ENCODE peak calls at places on chromosomes 4 and X, in four cellular contexts. One of them, this sample, is unnamed.

GRCh38 chr4:42655921-42656735 is 777 bp downstream of the ATP8A1 start:
- DNase-seq in endothelial cell of umbilical vein: peak; percentile 36
- DNase-seq in cardiac muscle cell: no peak
- DNase-seq in uterus: peak; percentile 22
- DNase-seq in this sample: peak; percentile 42

GRCh38 chrX:3191821-3192220 is 150.6 kb downstream of the ARSF start:
- DNase-seq in endothelial cell of umbilical vein: no peak
- DNase-seq in cardiac muscle cell: no peak
- DNase-seq in uterus: no peak
- DNase-seq in this sample: no peak

GRCh38 chrX:48903290-48903689 is 5.6 kb downstream of the PQBP1 start:
- DNase-seq in uterus: no peak
- DNase-seq in cardiac muscle cell: no peak
- DNase-seq in endothelial cell of umbilical vein: no peak
- DNase-seq in this sample: no peak

GRCh38 chr4:53644607-53645006 is 53.3 kb upstream of the LNX1 start:
- DNase-seq in uterus: no peak
- DNase-seq in cardiac muscle cell: no peak
- DNase-seq in endothelial cell of umbilical vein: no peak
- DNase-seq in this sample: no peak

GRCh38 chr4:163536101-163536500 is 41.6 kb downstream of the TMA16 start:
- DNase-seq in endothelial cell of umbilical vein: no peak
- DNase-seq in cardiac muscle cell: peak; percentile 9
- DNase-seq in uterus: no peak
- DNase-seq in this sample: no peak

GRCh38 chr4:165493359-165493758 is 114.6 kb downstream of the CPE start:
- DNase-seq in cardiac muscle cell: peak; percentile 88
- DNase-seq in endothelial cell of umbilical vein: peak; percentile 64
- DNase-seq in uterus: peak; percentile 43
- DNase-seq in this sample: peak; percentile 51

GRCh38 chr4:87884976-87885574 is 52.3 kb downstream of the MEPE start:
- DNase-seq in uterus: no peak
- DNase-seq in endothelial cell of umbilical vein: no peak
- DNase-seq in cardiac muscle cell: no peak
- DNase-seq in this sample: no peak

GRCh38 chrX:119954374-119954773 is 10.8 kb upstream of the NKAP start:
- DNase-seq in endothelial cell of umbilical vein: no peak
- DNase-seq in uterus: no peak
- DNase-seq in cardiac muscle cell: no peak
- DNase-seq in this sample: no peak

GRCh38 chr4:137509855-137510282 is 22.4 kb downstream of the PCDH18 start:
- DNase-seq in cardiac muscle cell: peak; percentile 54
- DNase-seq in uterus: no peak
- DNase-seq in endothelial cell of umbilical vein: no peak
- DNase-seq in this sample: no peak

GRCh38 chr4:137510866-137511265 is 21.4 kb downstream of the PCDH18 start:
- DNase-seq in endothelial cell of umbilical vein: peak; percentile 73
- DNase-seq in uterus: peak; percentile 39
- DNase-seq in cardiac muscle cell: peak; percentile 97
- DNase-seq in this sample: no peak

GRCh38 chr4:137519406-137519805 is 12.9 kb downstream of the PCDH18 start:
- DNase-seq in uterus: no peak
- DNase-seq in cardiac muscle cell: peak; percentile 67
- DNase-seq in endothelial cell of umbilical vein: peak; percentile 89
- DNase-seq in this sample: no peak

GRCh38 chr4:137514401-137515116 is 17.7 kb downstream of the PCDH18 start:
- DNase-seq in cardiac muscle cell: no peak
- DNase-seq in endothelial cell of umbilical vein: no peak
- DNase-seq in uterus: no peak
- DNase-seq in this sample: no peak
- H3K4me1 ChIP-seq in cardiac muscle cell: no peaks in the 10 kb centered on the region
- H3K4me1 ChIP-seq in endothelial cell of umbilical vein: peaks cover 11% of the 10 kb centered on the region
- H3K4me1 ChIP-seq in uterus: peaks cover 4% of the 10 kb centered on the region
- H3K4me1 ChIP-seq in this sample: no peaks in the 10 kb centered on the region

GRCh38 chr4:185774076-185774731 is 37.8 kb downstream of the SORBS2 start:
- DNase-seq in uterus: no peak
- DNase-seq in cardiac muscle cell: no peak
- DNase-seq in endothelial cell of umbilical vein: peak; percentile 53
- DNase-seq in this sample: no peak
- H3K4me3 ChIP-seq in uterus: peak overlapping the region; percentile 5
- H3K4me3 ChIP-seq in cardiac muscle cell: peak overlapping the region; percentile 60
- H3K4me3 ChIP-seq in endothelial cell of umbilical vein: peak overlapping the region; percentile 50
- H3K4me3 ChIP-seq in this sample: peak overlapping the region; percentile 43

GRCh38 chr4:177005801-177006230 is 213.1 kb upstream of the VEGFC start:
- DNase-seq in uterus: no peak
- DNase-seq in endothelial cell of umbilical vein: peak; percentile 41
- DNase-seq in cardiac muscle cell: peak; percentile 65
- DNase-seq in this sample: no peak
- H3K27ac ChIP-seq in uterus: no peak overlapping the region
- H3K27ac ChIP-seq in endothelial cell of umbilical vein: peak overlapping the region; percentile 45
- H3K27ac ChIP-seq in cardiac muscle cell: no peak overlapping the region
- H3K27ac ChIP-seq in this sample: no peak overlapping the region

DNA sequence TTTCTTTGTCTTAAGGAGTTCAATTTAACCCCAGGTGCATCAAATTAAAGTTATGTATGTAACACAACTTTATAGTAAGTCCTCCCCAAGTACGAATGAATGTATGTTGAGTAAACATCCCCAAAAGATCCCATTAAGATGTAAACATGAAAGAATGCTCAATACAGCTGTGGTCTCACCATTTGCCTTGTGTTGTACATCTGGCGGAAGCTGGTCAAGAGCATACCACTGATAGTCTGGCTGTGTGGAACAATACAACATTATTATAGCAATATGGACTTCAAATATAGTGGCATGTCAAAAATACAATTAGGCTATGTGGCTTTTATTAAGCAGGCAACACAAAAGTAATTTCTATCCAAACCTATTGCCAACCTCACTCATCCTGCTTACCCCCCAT is 25.7 kb downstream of the TNIP3 start:
- DNase-seq in endothelial cell of umbilical vein: no peak
- DNase-seq in uterus: no peak
- DNase-seq in cardiac muscle cell: no peak
- DNase-seq in this sample: no peak
- H3K4me1 ChIP-seq in endothelial cell of umbilical vein: peaks cover 10% of the 10 kb centered on the region
- H3K4me1 ChIP-seq in uterus: no peaks in the 10 kb centered on the region
- H3K4me1 ChIP-seq in cardiac muscle cell: no peaks in the 10 kb centered on the region
- H3K4me1 ChIP-seq in this sample: no peaks in the 10 kb centered on the region

GRCh38 chr4:8353158-8353495 is 83.6 kb downstream of the HTRA3 start:
- DNase-seq in endothelial cell of umbilical vein: no peak
- DNase-seq in cardiac muscle cell: no peak
- DNase-seq in uterus: peak; percentile 14
- DNase-seq in this sample: no peak
- H3K4me3 ChIP-seq in endothelial cell of umbilical vein: no peak overlapping the region
- H3K4me3 ChIP-seq in cardiac muscle cell: no peak overlapping the region
- H3K4me3 ChIP-seq in uterus: no peak overlapping the region
- H3K4me3 ChIP-seq in this sample: no peak overlapping the region

GRCh38 chr4:74420863-74421262 is 24.1 kb upstream of the AREG start:
- DNase-seq in cardiac muscle cell: no peak
- DNase-seq in endothelial cell of umbilical vein: no peak
- DNase-seq in uterus: no peak
- DNase-seq in this sample: no peak
- H3K27ac ChIP-seq in cardiac muscle cell: no peak overlapping the region
- H3K27ac ChIP-seq in endothelial cell of umbilical vein: no peak overlapping the region
- H3K27ac ChIP-seq in uterus: peak overlapping the region; percentile 25
- H3K27ac ChIP-seq in this sample: no peak overlapping the region

DNA sequence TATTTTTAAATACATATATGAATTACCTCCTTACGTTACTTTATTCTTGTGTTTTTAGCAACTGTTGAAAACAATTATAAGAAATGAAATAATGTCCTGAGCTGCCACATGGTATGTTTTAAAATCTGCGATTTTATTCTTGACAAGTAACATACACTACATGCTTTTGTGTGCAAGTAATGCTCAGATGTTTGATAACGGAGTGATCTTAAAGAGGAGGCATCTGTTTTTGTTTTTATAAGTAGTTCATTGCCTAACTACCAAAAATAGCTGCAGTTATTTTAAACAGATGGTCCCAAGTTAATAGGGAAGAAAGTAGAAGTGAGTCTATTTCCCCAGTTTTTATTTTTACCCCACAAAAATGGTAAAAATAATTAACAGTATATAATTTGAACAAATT is 55.2 kb downstream of the GAB1 start:
- DNase-seq in cardiac muscle cell: peak; percentile 62
- DNase-seq in endothelial cell of umbilical vein: no peak
- DNase-seq in uterus: no peak
- DNase-seq in this sample: no peak
- H3K4me1 ChIP-seq in cardiac muscle cell: peaks cover 44% of the 10 kb centered on the region
- H3K4me1 ChIP-seq in endothelial cell of umbilical vein: peaks cover 4% of the 10 kb centered on the region
- H3K4me1 ChIP-seq in uterus: peaks cover 5% of the 10 kb centered on the region
- H3K4me1 ChIP-seq in this sample: peaks cover 52% of the 10 kb centered on the region

GRCh38 chrX:39418936-39419659 is 617.8 kb downstream of the MID1IP1 start:
- DNase-seq in endothelial cell of umbilical vein: peak; percentile 73
- DNase-seq in uterus: peak; percentile 22
- DNase-seq in cardiac muscle cell: peak; percentile 14
- DNase-seq in this sample: peak; percentile 53

GRCh38 chrX:39416547-39417262 is 615.4 kb downstream of the MID1IP1 start:
- DNase-seq in uterus: no peak
- DNase-seq in cardiac muscle cell: no peak
- DNase-seq in endothelial cell of umbilical vein: no peak
- DNase-seq in this sample: no peak

GRCh38 chrX:39414290-39414847 is 613.1 kb downstream of the MID1IP1 start:
- DNase-seq in uterus: no peak
- DNase-seq in cardiac muscle cell: no peak
- DNase-seq in endothelial cell of umbilical vein: no peak
- DNase-seq in this sample: no peak

DNA sequence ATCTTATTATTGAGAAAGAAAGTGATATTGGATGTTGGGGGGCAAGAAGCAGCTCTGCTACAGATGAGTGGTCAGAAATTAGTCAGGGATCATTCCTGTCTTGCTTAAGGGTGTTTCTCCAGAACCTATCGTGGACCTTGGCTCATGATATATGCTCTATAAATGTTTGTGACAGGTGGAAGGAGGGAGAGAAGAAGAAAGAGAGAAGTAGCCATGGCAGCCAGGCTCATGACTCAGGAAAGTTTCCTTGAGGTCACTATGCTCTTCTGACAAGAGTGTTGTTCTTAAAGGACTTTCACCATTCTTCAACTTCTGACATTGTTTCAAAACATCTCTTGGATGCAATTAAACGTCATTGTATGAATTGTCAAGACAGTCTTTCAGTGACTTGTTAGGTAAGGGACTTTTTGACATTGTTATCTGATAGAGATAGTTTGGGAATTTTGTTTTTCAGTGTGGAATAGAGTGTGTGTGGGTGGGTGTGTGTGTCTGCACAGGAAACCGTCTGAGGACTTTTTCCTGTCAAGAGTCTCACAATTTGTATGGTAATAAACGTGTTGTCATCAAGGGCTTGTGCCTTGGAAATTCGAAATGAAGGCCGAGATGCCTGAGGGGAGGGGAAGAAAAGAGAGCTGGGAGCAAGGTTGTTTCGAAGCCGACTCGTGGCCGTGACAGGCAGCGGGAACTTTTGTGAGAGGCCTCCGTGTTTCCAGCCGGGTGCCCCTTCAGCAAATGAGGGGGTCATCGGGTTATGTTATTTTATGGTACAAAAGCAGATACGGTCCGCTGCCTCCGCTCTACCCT is 617.1 kb downstream of the MID1IP1 start:
- DNase-seq in endothelial cell of umbilical vein: peak; percentile 85
- DNase-seq in cardiac muscle cell: peak; percentile 25
- DNase-seq in uterus: no peak
- DNase-seq in this sample: no peak
- H3K4me3 ChIP-seq in endothelial cell of umbilical vein: no peak overlapping the region
- H3K4me3 ChIP-seq in cardiac muscle cell: no peak overlapping the region
- H3K4me3 ChIP-seq in uterus: no peak overlapping the region
- H3K4me3 ChIP-seq in this sample: no peak overlapping the region

This sample was measured in heart right ventricle.